ENCODE peak calls at places on chromosomes 13 and 19, in seven cellular contexts. One of them, this sample, is unnamed.

GRCh38 chr13:31997641-31998040 is 33.9 kb upstream of the FRY start:
- DNase-seq in adipocyte: no peak
- DNase-seq in testis: no peak
- DNase-seq in T1000: no peak
- DNase-seq in amniotic epithelial cell: no peak
- DNase-seq in hepatic stellate cell: no peak
- DNase-seq in HCT116: no peak
- DNase-seq in this sample: no peak

GRCh38 chr13:52862358-52863206 is 14.1 kb upstream of the PCDH8 start:
- DNase-seq in adipocyte: no peak
- DNase-seq in testis: peak; percentile 64
- DNase-seq in T1000: no peak
- DNase-seq in amniotic epithelial cell: no peak
- DNase-seq in hepatic stellate cell: no peak
- DNase-seq in HCT116: peak; percentile 24
- DNase-seq in this sample: peak; percentile 35

GRCh38 chr13:93797463-93797862 is 570.9 kb downstream of the GPC6 start:
- DNase-seq in adipocyte: no peak
- DNase-seq in testis: no peak
- DNase-seq in T1000: no peak
- DNase-seq in amniotic epithelial cell: no peak
- DNase-seq in hepatic stellate cell: no peak
- DNase-seq in HCT116: no peak
- DNase-seq in this sample: peak; percentile 2

GRCh38 chr13:113220877-113221276 is 11.5 kb downstream of the CUL4A start:
- DNase-seq in adipocyte: peak; percentile 11
- DNase-seq in testis: no peak
- DNase-seq in T1000: no peak
- DNase-seq in amniotic epithelial cell: peak; percentile 32
- DNase-seq in hepatic stellate cell: no peak
- DNase-seq in HCT116: no peak
- DNase-seq in this sample: no peak

GRCh38 chr13:109569938-109570711 is 216.3 kb downstream of the IRS2 start:
- DNase-seq in adipocyte: no peak
- DNase-seq in testis: no peak
- DNase-seq in T1000: no peak
- DNase-seq in amniotic epithelial cell: no peak
- DNase-seq in hepatic stellate cell: no peak
- DNase-seq in HCT116: no peak
- DNase-seq in this sample: peak; percentile 19

GRCh38 chr13:76004411-76004810 is 368.3 kb downstream of the LMO7 start:
- DNase-seq in adipocyte: peak; percentile 67
- DNase-seq in testis: no peak
- DNase-seq in T1000: no peak
- DNase-seq in amniotic epithelial cell: no peak
- DNase-seq in hepatic stellate cell: no peak
- DNase-seq in HCT116: no peak
- DNase-seq in this sample: no peak

GRCh38 chr13:27347373-27347772 is 76.7 kb downstream of the RASL11A start:
- DNase-seq in adipocyte: no peak
- DNase-seq in testis: no peak
- DNase-seq in T1000: no peak
- DNase-seq in amniotic epithelial cell: no peak
- DNase-seq in hepatic stellate cell: no peak
- DNase-seq in HCT116: no peak
- DNase-seq in this sample: no peak

GRCh38 chr19:52665529-52665928 is 27.4 kb upstream of the ZNF83 start:
- DNase-seq in adipocyte: no peak
- DNase-seq in testis: no peak
- DNase-seq in T1000: peak; percentile 7
- DNase-seq in amniotic epithelial cell: peak; percentile 89
- DNase-seq in hepatic stellate cell: no peak
- DNase-seq in HCT116: peak; percentile 53
- DNase-seq in this sample: no peak

GRCh38 chr19:39498262-39499081 is at the start of gene DLL3:
- DNase-seq in adipocyte: peak; percentile 27
- DNase-seq in testis: no peak
- DNase-seq in T1000: no peak
- DNase-seq in amniotic epithelial cell: no peak
- DNase-seq in hepatic stellate cell: no peak
- DNase-seq in HCT116: no peak
- DNase-seq in this sample: peak; percentile 33

GRCh38 chr13:113652404-113653263 is 5.4 kb downstream of the ATP4B start:
- DNase-seq in adipocyte: no peak
- DNase-seq in testis: no peak
- DNase-seq in T1000: no peak
- DNase-seq in amniotic epithelial cell: no peak
- DNase-seq in hepatic stellate cell: no peak
- DNase-seq in HCT116: no peak
- DNase-seq in this sample: no peak

GRCh38 chr19:53624776-53625540 is 6.8 kb upstream of the DPRX start:
- DNase-seq in adipocyte: no peak
- DNase-seq in testis: no peak
- DNase-seq in T1000: no peak
- DNase-seq in amniotic epithelial cell: no peak
- DNase-seq in hepatic stellate cell: no peak
- DNase-seq in HCT116: no peak
- DNase-seq in this sample: peak; percentile 19

GRCh38 chr13:112355274-112355843 is 20.8 kb upstream of the SPACA7 start:
- DNase-seq in adipocyte: no peak
- DNase-seq in testis: no peak
- DNase-seq in T1000: no peak
- DNase-seq in amniotic epithelial cell: no peak
- DNase-seq in hepatic stellate cell: no peak
- DNase-seq in HCT116: no peak
- DNase-seq in this sample: no peak

GRCh38 chr19:10686661-10687517 is 14.3 kb upstream of the QTRT1 start:
- DNase-seq in adipocyte: no peak
- DNase-seq in testis: peak; percentile 54
- DNase-seq in T1000: no peak
- DNase-seq in amniotic epithelial cell: no peak
- DNase-seq in hepatic stellate cell: peak; percentile 66
- DNase-seq in HCT116: no peak
- DNase-seq in this sample: no peak

GRCh38 chr13:45511310-45512147 is 46.8 kb downstream of the COG3 start:
- DNase-seq in adipocyte: peak; percentile 89
- DNase-seq in testis: peak; percentile 58
- DNase-seq in T1000: no peak
- DNase-seq in amniotic epithelial cell: peak; percentile 74
- DNase-seq in hepatic stellate cell: peak; percentile 40
- DNase-seq in HCT116: peak; percentile 43
- DNase-seq in this sample: peak; percentile 76

GRCh38 chr19:3538965-3539742 is at the start of gene TEKTIP1:
- DNase-seq in adipocyte: no peak
- DNase-seq in testis: no peak
- DNase-seq in T1000: peak; percentile 13
- DNase-seq in amniotic epithelial cell: no peak
- DNase-seq in hepatic stellate cell: peak; percentile 52
- DNase-seq in HCT116: no peak
- DNase-seq in this sample: no peak

GRCh38 chr13:43042410-43042921 is 19.1 kb downstream of the DNAJC15 start:
- DNase-seq in adipocyte: no peak
- DNase-seq in testis: no peak
- DNase-seq in T1000: no peak
- DNase-seq in amniotic epithelial cell: no peak
- DNase-seq in hepatic stellate cell: no peak
- DNase-seq in HCT116: no peak
- DNase-seq in this sample: no peak

GRCh38 chr13:69857188-69857821 is 250.3 kb upstream of the ATXN8OS start:
- DNase-seq in adipocyte: peak; percentile 53
- DNase-seq in testis: no peak
- DNase-seq in T1000: no peak
- DNase-seq in amniotic epithelial cell: peak; percentile 21
- DNase-seq in hepatic stellate cell: no peak
- DNase-seq in HCT116: peak; percentile 45
- DNase-seq in this sample: peak; percentile 63

GRCh38 chr19:52689804-52690394 is 44.9 kb downstream of the ZNF611 start:
- DNase-seq in adipocyte: peak; percentile 52
- DNase-seq in testis: peak; percentile 35
- DNase-seq in T1000: no peak
- DNase-seq in amniotic epithelial cell: no peak
- DNase-seq in hepatic stellate cell: no peak
- DNase-seq in HCT116: no peak
- DNase-seq in this sample: peak; percentile 45